ENCODE peak calls at places on chromosome 21, in ten cellular contexts. U, F, C, K, W, Z, I, Q, N and R are unnamed samples.

GRCh38 chr21:27108228-27108627 is 141.3 kb upstream of the ADAMTS5 start:
- DNase-seq in Q (no peak), N (peak), F (no peak), W (no peak), Z (no peak), K (no peak), I (no peak), U (no peak), C (no peak), R (no peak)

GRCh38 chr21:39136711-39137110 is 46.5 kb downstream of the PSMG1 start:
- DNase-seq in W (no peak), I (no peak), F (no peak), Q (no peak), Z (no peak), N (peak), U (no peak), K (no peak), C (no peak), R (no peak)

GRCh38 chr21:36323032-36323431 is 3.0 kb downstream of the MORC3 start:
- DNase-seq in W (no peak), N (no peak), C (no peak), U (no peak), I (no peak), F (no peak), K (peak), Z (no peak), Q (no peak), R (no peak)

GRCh38 chr21:15332572-15332971 is 267.8 kb upstream of the NRIP1 start:
- DNase-seq in N (no peak), K (no peak), Q (no peak), Z (no peak), F (no peak), C (no peak), I (no peak), W (no peak), U (no peak), R (no peak)

GRCh38 chr21:25107708-25108107 is 499.6 kb downstream of the MRPL39 start:
- DNase-seq in W (no peak), Z (no peak), I (no peak), Q (no peak), C (no peak), N (peak), K (no peak), U (no peak), F (no peak), R (no peak)

GRCh38 chr21:45507523-45507875 is 34.7 kb downstream of the SLC19A1 start:
- DNase-seq in U (no peak), F (no peak), I (no peak), N (no peak), Z (no peak), C (no peak), W (no peak), Q (peak), K (no peak), R (peak)

GRCh38 chr21:15309721-15310120 is 244.9 kb upstream of the NRIP1 start:
- DNase-seq in U (no peak), K (no peak), I (no peak), F (no peak), W (no peak), N (peak), Q (no peak), C (no peak), Z (peak), R (no peak)

GRCh38 chr21:43189936-43190335 is 21.1 kb downstream of the CRYAA start:
- DNase-seq in N (no peak), Z (no peak), I (no peak), W (no peak), C (no peak), Q (no peak), K (no peak), F (no peak), U (no peak), R (no peak)

GRCh38 chr21:45499970-45500575 is 42.2 kb downstream of the SLC19A1 start:
- DNase-seq in Q (no peak), I (no peak), F (no peak), Z (no peak), K (no peak), W (no peak), N (no peak), C (no peak), U (no peak), R (no peak)

GRCh38 chr21:35868005-35868868 is 192.1 kb downstream of the SETD4 start:
- DNase-seq in U (no peak), N (no peak), K (no peak), F (no peak), I (no peak), Z (no peak), Q (no peak), C (no peak), W (no peak), R (no peak)

GRCh38 chr21:45655071-45655470 is 11.5 kb downstream of the PCBP3 start:
- DNase-seq in W (no peak), U (no peak), Q (no peak), N (no peak), I (no peak), F (no peak), C (no peak), K (no peak), Z (no peak), R (no peak)

GRCh38 chr21:45130324-45130774 is 56.0 kb downstream of the ADARB1 start:
- DNase-seq in F (no peak), C (no peak), Z (peak), I (no peak), N (peak), U (no peak), Q (no peak), K (peak), W (no peak), R (no peak)

GRCh38 chr21:35399706-35400105 is 350.6 kb upstream of the RUNX1 start:
- DNase-seq in Z (no peak), K (no peak), F (no peak), C (no peak), I (no peak), N (no peak), U (no peak), W (no peak), Q (no peak), R (no peak)

GRCh38 chr21:16198546-16198945 is 468.8 kb downstream of the USP25 start:
- DNase-seq in K (peak), Q (no peak), N (no peak), C (no peak), U (no peak), W (no peak), F (no peak), Z (no peak), I (no peak), R (no peak)

GRCh38 chr21:42194863-42195262 is 24.1 kb upstream of the ABCG1 start:
- DNase-seq in Z (no peak), Q (no peak), F (no peak), W (no peak), C (no peak), N (no peak), K (no peak), U (no peak), I (no peak), R (no peak)

GRCh38 chr21:44461005-44461404 is 5.7 kb downstream of the LRRC3 start:
- DNase-seq in U (no peak), W (no peak), N (no peak), Q (no peak), Z (no peak), F (no peak), I (no peak), K (no peak), C (no peak), R (no peak)

GRCh38 chr21:15731243-15731613 is 1.4 kb downstream of the USP25 start:
- DNase-seq in K (peak), N (no peak), F (no peak), U (no peak), Z (no peak), W (no peak), I (no peak), C (no peak), Q (no peak), R (no peak)

GRCh38 chr21:28742527-28742926 is 250.2 kb downstream of the LTN1 start:
- DNase-seq in K (peak), U (no peak), I (no peak), Q (no peak), Z (no peak), F (no peak), W (no peak), N (peak), C (no peak), R (no peak)